ENCODE peak calls at places on chromosomes 6 and 20, in six cellular contexts. L is endothelial cell of umbilical vein, F is cardiac muscle cell, G is hepatocyte, V is A549, X is heart left ventricle. T is an unnamed sample.

GRCh38 chr6:143675946-143676345 is 1.8 kb upstream of the PHACTR2 start:
- DNase-seq in X (no peak), G (no peak), L (no peak), F (no peak), V (peak; percentile 21), T (no peak)

GRCh38 chr20:1122388-1123315 is 4.2 kb downstream of the PSMF1 start:
- DNase-seq in F (no peak), V (peak; percentile 57), G (peak; percentile 44), L (peak; percentile 52), X (peak; percentile 55), T (no peak)

GRCh38 chr6:130018830-130019795 is 732 bp downstream of the L3MBTL3 start:
- DNase-seq in F (peak; percentile 72), V (peak; percentile 26), X (peak; percentile 35), L (peak; percentile 42), G (peak; percentile 66), T (peak; percentile 30)

GRCh38 chr6:93749191-93749590 is 329.8 kb upstream of the EPHA7 start:
- DNase-seq in X (no peak), V (no peak), L (no peak), G (no peak), F (no peak), T (no peak)

GRCh38 chr6:150069707-150070106 is 786 bp upstream of the ULBP3 start:
- DNase-seq in G (peak; percentile 29), V (no peak), X (no peak), L (no peak), F (no peak), T (no peak)

GRCh38 chr6:40520108-40520507 is 67.1 kb downstream of the LRFN2 start:
- DNase-seq in V (no peak), L (no peak), F (no peak), G (no peak), X (no peak), T (no peak)

GRCh38 chr6:129774697-129775447 is 64.9 kb upstream of the ARHGAP18 start:
- DNase-seq in V (peak; percentile 66), F (peak; percentile 86), X (peak; percentile 71), G (peak; percentile 89), L (peak; percentile 76), T (peak; percentile 92)

GRCh38 chr20:5056801-5057599 is 55.7 kb upstream of the SLC23A2 start:
- DNase-seq in V (peak; percentile 64), F (no peak), G (no peak), L (peak; percentile 23), X (peak; percentile 48), T (no peak)

GRCh38 chr6:134896881-134897280 is 53.0 kb downstream of the ALDH8A1 start:
- DNase-seq in V (no peak), X (no peak), G (no peak), L (no peak), F (no peak), T (no peak)

GRCh38 chr6:105810105-105810921 is 275.8 kb upstream of the PRDM1 start:
- DNase-seq in G (peak; percentile 50), V (peak; percentile 79), X (peak; percentile 57), F (no peak), L (peak; percentile 43), T (no peak)

GRCh38 chr6:101397199-101397598 is 3.7 kb downstream of the GRIK2 start:
- DNase-seq in L (no peak), F (no peak), V (peak; percentile 30), G (no peak), X (no peak), T (no peak)

GRCh38 chr6:152532556-152533422 is 104.4 kb downstream of the SYNE1 start:
- DNase-seq in V (no peak), G (no peak), L (no peak), F (no peak), X (no peak), T (no peak)

GRCh38 chr6:46626228-46626909 is 26.2 kb downstream of the CYP39A1 start:
- DNase-seq in L (peak; percentile 27), F (peak; percentile 44), X (no peak), V (peak; percentile 16), G (peak; percentile 24), T (peak; percentile 39)

GRCh38 chr6:20367716-20368485 is 33.8 kb upstream of the E2F3 start:
- DNase-seq in L (no peak), G (peak; percentile 27), V (no peak), X (no peak), F (no peak), T (no peak)

GRCh38 chr6:119524410-119524809 is 174.8 kb upstream of the MAN1A1 start:
- DNase-seq in F (no peak), V (no peak), G (no peak), X (no peak), L (no peak), T (no peak)

GRCh38 chr6:23073851-23074250 is 504.5 kb downstream of the HDGFL1 start:
- DNase-seq in F (no peak), X (no peak), V (no peak), G (no peak), L (no peak), T (no peak)

GRCh38 chr6:155455766-155456165 is at the start of gene NOX3:
- DNase-seq in L (no peak), V (no peak), F (no peak), G (no peak), X (no peak), T (no peak)

GRCh38 chr6:81241126-81241525 is 511.4 kb downstream of the TENT5A start:
- DNase-seq in F (no peak), X (no peak), G (no peak), L (no peak), V (no peak), T (no peak)

GRCh38 chr6:107102414-107102805 is 12.9 kb downstream of the BEND3 start:
- DNase-seq in L (no peak), F (peak; percentile 24), V (no peak), G (no peak), X (no peak), T (no peak)

GRCh38 chr6:119129968-119130484 is 51.6 kb upstream of the FAM184A start:
- DNase-seq in L (peak; percentile 89), F (no peak), G (no peak), X (no peak), V (peak; percentile 28), T (no peak)

GRCh38 chr6:156396068-156396771 is 381.0 kb upstream of the ARID1B start:
- DNase-seq in G (no peak), F (no peak), V (no peak), L (no peak), X (no peak), T (no peak)

GRCh38 chr20:62969179-62969760 is 16.8 kb downstream of the SLC17A9 start:
- DNase-seq in L (no peak), X (no peak), V (no peak), G (no peak), F (no peak), T (no peak)

GRCh38 chr20:62969939-62970306 is 17.4 kb downstream of the SLC17A9 start:
- DNase-seq in V (no peak), L (no peak), X (no peak), G (no peak), F (no peak), T (no peak)

GRCh38 chr20:62967628-62968351 is 15.3 kb downstream of the SLC17A9 start:
- DNase-seq in G (no peak), V (no peak), F (no peak), X (no peak), L (no peak), T (no peak)

GRCh38 chr20:62967149-62967501 is 14.6 kb downstream of the SLC17A9 start:
- DNase-seq in V (no peak), X (no peak), F (no peak), G (no peak), L (no peak), T (no peak)

GRCh38 chr20:62968378-62969178 is 16.1 kb downstream of the SLC17A9 start:
- DNase-seq in L (no peak), V (no peak), X (no peak), F (no peak), G (no peak), T (no peak)
- H3K4me3 ChIP-seq in L (no peak overlapping the region), V (no peak overlapping the region), X (no peak overlapping the region), F (no peak overlapping the region), G (no peak overlapping the region), T (no peak overlapping the region)

DNA sequence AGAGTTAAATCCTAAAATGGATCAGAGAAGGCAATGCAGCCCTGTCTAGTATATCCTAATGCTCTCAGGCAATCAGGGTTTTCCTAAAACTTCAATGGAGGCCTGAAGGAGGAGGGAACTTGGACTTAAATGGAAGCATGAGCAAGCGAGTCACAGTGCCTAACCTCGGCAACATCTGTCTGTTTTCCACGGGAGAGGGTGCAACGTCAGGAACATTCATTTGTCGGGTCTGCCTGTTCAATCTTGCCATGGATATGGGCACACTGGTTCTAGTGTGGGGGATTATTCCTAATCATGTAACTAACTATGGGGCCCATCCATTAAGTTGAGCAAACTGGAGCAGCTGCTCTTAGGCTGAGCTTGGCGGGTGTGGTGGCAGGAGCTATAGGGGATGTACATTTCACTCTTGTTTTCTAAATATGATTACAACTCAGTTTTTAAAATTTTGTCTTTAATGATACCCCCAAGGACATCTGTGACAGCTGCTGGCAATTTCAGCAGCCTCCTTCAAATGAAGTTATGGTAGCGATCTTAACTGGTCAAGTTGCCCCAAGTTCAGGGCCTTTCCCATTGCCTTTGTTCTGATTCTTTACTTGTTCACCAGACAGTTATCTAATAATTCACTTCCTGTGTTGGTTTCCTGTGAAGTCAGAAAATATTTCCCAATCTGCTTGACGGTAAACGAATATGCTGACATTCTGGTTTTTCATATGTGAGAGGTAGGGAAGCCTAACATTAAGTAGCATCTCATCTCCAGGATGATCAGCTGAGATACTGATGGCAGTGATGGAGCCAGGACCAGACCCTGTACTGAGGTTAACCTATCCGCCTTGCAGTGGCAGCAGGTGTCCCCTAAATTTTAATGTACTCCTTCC is 21.6 kb downstream of the DSE start:
- DNase-seq in X (no peak), G (no peak), L (peak; percentile 59), V (no peak), F (no peak), T (no peak)
- H3K9me3 ChIP-seq in X (no peaks in the 10 kb centered on the region), G (no peaks in the 10 kb centered on the region), L (no peaks in the 10 kb centered on the region), V (no peaks in the 10 kb centered on the region), F (no peaks in the 10 kb centered on the region), T (no peaks in the 10 kb centered on the region)

GRCh38 chr20:48708116-48708515 is 119.7 kb downstream of the PREX1 start:
- DNase-seq in G (no peak), X (no peak), F (no peak), L (no peak), V (no peak), T (no peak)
- H3K4me1 ChIP-seq in G (peaks cover 13% of the 10 kb centered on the region), X (peaks cover 68% of the 10 kb centered on the region), F (no peaks in the 10 kb centered on the region), L (no peaks in the 10 kb centered on the region), V (no peaks in the 10 kb centered on the region), T (no peaks in the 10 kb centered on the region)

GRCh38 chr6:1387632-1388031 is 1.7 kb upstream of the FOXF2 start:
- DNase-seq in F (no peak), X (no peak), V (no peak), G (no peak), L (no peak), T (no peak)
- H3K4me3 ChIP-seq in F (no peak overlapping the region), X (no peak overlapping the region), V (no peak overlapping the region), G (no peak overlapping the region), L (no peak overlapping the region), T (no peak overlapping the region)

DNA sequence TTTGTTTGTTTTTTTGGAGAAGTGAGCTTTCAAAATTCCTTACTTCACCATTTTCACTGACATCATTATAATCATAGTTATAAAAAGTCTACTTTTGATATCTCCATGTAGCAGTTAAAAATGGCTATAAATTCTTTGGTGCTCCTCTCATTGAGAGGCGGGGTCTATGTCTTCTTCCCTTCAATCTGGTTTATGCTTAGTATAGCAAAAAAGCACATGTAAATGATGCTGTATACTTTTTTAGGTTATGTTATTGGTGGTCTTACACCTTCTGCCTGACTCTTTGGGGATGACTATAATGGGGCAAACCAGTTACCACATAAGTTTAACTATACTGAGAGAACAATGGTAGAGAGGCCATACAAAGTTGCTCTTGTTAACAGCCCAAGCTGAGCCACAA is 289.6 kb downstream of the EPM2A start:
- DNase-seq in L (no peak), G (no peak), X (no peak), V (no peak), F (no peak), T (no peak)
- H3K9me3 ChIP-seq in L (no peaks in the 10 kb centered on the region), G (no peaks in the 10 kb centered on the region), X (peaks cover 35% of the 10 kb centered on the region), V (peaks cover 4% of the 10 kb centered on the region), F (no peaks in the 10 kb centered on the region), T (no peaks in the 10 kb centered on the region)